ENCODE peak calls at places on chromosomes 16 and 17, in six cellular contexts. One of them, this sample, is unnamed.

GRCh38 chr17:17739388-17740066 is 58.3 kb downstream of the RAI1 start:
- DNase-seq in HCT116: no peak
- DNase-seq in mesenchymal stem cell: peak
- DNase-seq in psoas muscle: no peak
- DNase-seq in thoracic aorta: no peak
- DNase-seq in choroid plexus epithelial cell: peak
- DNase-seq in this sample: no peak

GRCh38 chr16:12458591-12459400 is 344.9 kb downstream of the CPPED1 start:
- DNase-seq in HCT116: no peak
- DNase-seq in mesenchymal stem cell: no peak
- DNase-seq in psoas muscle: peak
- DNase-seq in thoracic aorta: no peak
- DNase-seq in choroid plexus epithelial cell: no peak
- DNase-seq in this sample: no peak

GRCh38 chr16:15983898-15984297 is 34.5 kb downstream of the ABCC1 start:
- DNase-seq in HCT116: no peak
- DNase-seq in mesenchymal stem cell: peak
- DNase-seq in psoas muscle: no peak
- DNase-seq in thoracic aorta: no peak
- DNase-seq in choroid plexus epithelial cell: peak
- DNase-seq in this sample: no peak

GRCh38 chr16:50185005-50185505 is 31.9 kb downstream of the TENT4B start:
- DNase-seq in HCT116: no peak
- DNase-seq in mesenchymal stem cell: no peak
- DNase-seq in psoas muscle: no peak
- DNase-seq in thoracic aorta: no peak
- DNase-seq in choroid plexus epithelial cell: peak
- DNase-seq in this sample: no peak

GRCh38 chr17:796609-797008 is 14.5 kb downstream of the MRM3 start:
- DNase-seq in HCT116: no peak
- DNase-seq in mesenchymal stem cell: no peak
- DNase-seq in psoas muscle: no peak
- DNase-seq in thoracic aorta: no peak
- DNase-seq in choroid plexus epithelial cell: no peak
- DNase-seq in this sample: no peak

GRCh38 chr17:50949128-50950001 is 83.2 kb upstream of the TOB1 start:
- DNase-seq in HCT116: no peak
- DNase-seq in mesenchymal stem cell: no peak
- DNase-seq in psoas muscle: peak
- DNase-seq in thoracic aorta: no peak
- DNase-seq in choroid plexus epithelial cell: no peak
- DNase-seq in this sample: no peak

GRCh38 chr16:87063543-87063942 is 253.6 kb downstream of the C16orf95 start:
- DNase-seq in HCT116: no peak
- DNase-seq in mesenchymal stem cell: no peak
- DNase-seq in psoas muscle: no peak
- DNase-seq in thoracic aorta: no peak
- DNase-seq in choroid plexus epithelial cell: peak
- DNase-seq in this sample: no peak

GRCh38 chr17:28326114-28326513 is 7.1 kb downstream of the TMEM97 start:
- DNase-seq in HCT116: no peak
- DNase-seq in mesenchymal stem cell: no peak
- DNase-seq in psoas muscle: no peak
- DNase-seq in thoracic aorta: no peak
- DNase-seq in choroid plexus epithelial cell: no peak
- DNase-seq in this sample: no peak

GRCh38 chr17:35467824-35468223 is 19.3 kb upstream of the SLFN13 start:
- DNase-seq in HCT116: no peak
- DNase-seq in mesenchymal stem cell: no peak
- DNase-seq in psoas muscle: no peak
- DNase-seq in thoracic aorta: no peak
- DNase-seq in choroid plexus epithelial cell: no peak
- DNase-seq in this sample: no peak

GRCh38 chr17:18039535-18040286 is 503 bp downstream of the GID4 start:
- DNase-seq in HCT116: no peak
- DNase-seq in mesenchymal stem cell: peak
- DNase-seq in psoas muscle: peak
- DNase-seq in thoracic aorta: no peak
- DNase-seq in choroid plexus epithelial cell: peak
- DNase-seq in this sample: no peak

GRCh38 chr17:27526603-27527002 is 70.4 kb downstream of the KSR1 start:
- DNase-seq in HCT116: no peak
- DNase-seq in mesenchymal stem cell: peak
- DNase-seq in psoas muscle: peak
- DNase-seq in thoracic aorta: no peak
- DNase-seq in choroid plexus epithelial cell: peak
- DNase-seq in this sample: no peak

GRCh38 chr16:72961115-72961832 is 86.7 kb downstream of the ZFHX3 start:
- DNase-seq in HCT116: no peak
- DNase-seq in mesenchymal stem cell: peak
- DNase-seq in psoas muscle: peak
- DNase-seq in thoracic aorta: no peak
- DNase-seq in choroid plexus epithelial cell: peak
- DNase-seq in this sample: no peak

GRCh38 chr17:64024215-64024654 is 3.8 kb upstream of the ICAM2 start:
- DNase-seq in HCT116: no peak
- DNase-seq in mesenchymal stem cell: no peak
- DNase-seq in psoas muscle: no peak
- DNase-seq in thoracic aorta: no peak
- DNase-seq in choroid plexus epithelial cell: no peak
- DNase-seq in this sample: no peak

GRCh38 chr16:50856991-50857390 is 115.1 kb downstream of the CYLD start:
- DNase-seq in HCT116: no peak
- DNase-seq in mesenchymal stem cell: no peak
- DNase-seq in psoas muscle: no peak
- DNase-seq in thoracic aorta: no peak
- DNase-seq in choroid plexus epithelial cell: no peak
- DNase-seq in this sample: no peak

GRCh38 chr16:75218256-75219076 is at the start of gene CTRB1:
- DNase-seq in HCT116: no peak
- DNase-seq in mesenchymal stem cell: no peak
- DNase-seq in psoas muscle: no peak
- DNase-seq in thoracic aorta: no peak
- DNase-seq in choroid plexus epithelial cell: no peak
- DNase-seq in this sample: no peak

GRCh38 chr16:70735141-70735979 is 49.5 kb upstream of the MTSS2 start:
- DNase-seq in HCT116: no peak
- DNase-seq in mesenchymal stem cell: peak
- DNase-seq in psoas muscle: peak
- DNase-seq in thoracic aorta: no peak
- DNase-seq in choroid plexus epithelial cell: peak
- DNase-seq in this sample: no peak

GRCh38 chr16:70437017-70437581 is 1.8 kb downstream of the ST3GAL2 start:
- DNase-seq in HCT116: no peak
- DNase-seq in mesenchymal stem cell: peak
- DNase-seq in psoas muscle: no peak
- DNase-seq in thoracic aorta: no peak
- DNase-seq in choroid plexus epithelial cell: peak
- DNase-seq in this sample: no peak

GRCh38 chr16:73068546-73069401 is 20.8 kb upstream of the ZFHX3 start:
- DNase-seq in HCT116: no peak
- DNase-seq in mesenchymal stem cell: peak
- DNase-seq in psoas muscle: peak
- DNase-seq in thoracic aorta: peak
- DNase-seq in choroid plexus epithelial cell: peak
- DNase-seq in this sample: no peak

GRCh38 chr17:29376667-29377268 is 13.4 kb upstream of the TAOK1 start:
- DNase-seq in HCT116: no peak
- DNase-seq in mesenchymal stem cell: peak
- DNase-seq in psoas muscle: no peak
- DNase-seq in thoracic aorta: no peak
- DNase-seq in choroid plexus epithelial cell: peak
- DNase-seq in this sample: no peak

GRCh38 chr17:29378495-29378894 is 11.7 kb upstream of the TAOK1 start:
- DNase-seq in HCT116: no peak
- DNase-seq in mesenchymal stem cell: no peak
- DNase-seq in psoas muscle: no peak
- DNase-seq in thoracic aorta: no peak
- DNase-seq in choroid plexus epithelial cell: peak
- DNase-seq in this sample: no peak

GRCh38 chr17:29384901-29385300 is 5.3 kb upstream of the TAOK1 start:
- DNase-seq in HCT116: no peak
- DNase-seq in mesenchymal stem cell: no peak
- DNase-seq in psoas muscle: no peak
- DNase-seq in thoracic aorta: no peak
- DNase-seq in choroid plexus epithelial cell: peak
- DNase-seq in this sample: no peak

GRCh38 chr17:29383687-29384086 is 6.5 kb upstream of the TAOK1 start:
- DNase-seq in HCT116: no peak
- DNase-seq in mesenchymal stem cell: no peak
- DNase-seq in psoas muscle: no peak
- DNase-seq in thoracic aorta: no peak
- DNase-seq in choroid plexus epithelial cell: no peak
- DNase-seq in this sample: no peak

GRCh38 chr17:29379084-29379811 is 10.9 kb upstream of the TAOK1 start:
- DNase-seq in HCT116: no peak
- DNase-seq in mesenchymal stem cell: peak
- DNase-seq in psoas muscle: no peak
- DNase-seq in thoracic aorta: no peak
- DNase-seq in choroid plexus epithelial cell: peak
- DNase-seq in this sample: no peak
- H3K4me3 ChIP-seq in HCT116: no peak
- H3K4me3 ChIP-seq in mesenchymal stem cell: no peak
- H3K4me3 ChIP-seq in psoas muscle: peak
- H3K4me3 ChIP-seq in thoracic aorta: no peak
- H3K4me3 ChIP-seq in choroid plexus epithelial cell: no peak
- H3K4me3 ChIP-seq in this sample: no peak

DNA sequence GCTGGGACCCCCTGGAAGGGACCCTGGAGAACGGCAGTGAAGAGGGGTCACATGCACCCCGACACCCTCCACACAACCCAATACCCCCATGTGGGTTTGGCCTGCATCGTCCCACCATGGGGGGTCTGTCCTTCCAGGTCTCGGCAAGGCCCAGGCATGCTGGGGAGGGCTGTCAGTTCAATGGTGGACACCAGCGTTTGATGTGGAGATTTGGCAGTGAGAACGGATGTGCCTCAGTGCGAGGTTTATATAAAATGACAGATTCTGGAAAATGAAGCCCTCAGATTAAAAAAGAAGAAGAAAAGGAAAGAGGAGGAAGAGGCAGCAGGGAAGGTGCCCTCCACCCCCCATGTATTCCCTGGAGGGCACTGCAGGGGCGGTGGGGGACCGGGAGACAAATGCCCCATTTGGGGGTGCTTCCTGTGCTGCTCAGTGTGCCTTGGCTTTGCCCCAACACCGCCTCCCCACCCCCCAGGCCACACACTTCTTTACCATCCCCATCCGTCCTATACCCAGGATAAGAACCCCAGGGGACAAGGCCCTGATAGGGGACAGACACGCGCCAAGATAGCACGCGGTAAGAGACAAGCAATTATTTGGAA is 21.1 kb downstream of the RBFOX3 start:
- DNase-seq in HCT116: no peak
- DNase-seq in mesenchymal stem cell: no peak
- DNase-seq in psoas muscle: no peak
- DNase-seq in thoracic aorta: no peak
- DNase-seq in choroid plexus epithelial cell: no peak
- DNase-seq in this sample: no peak
- H3K4me3 ChIP-seq in HCT116: no peak
- H3K4me3 ChIP-seq in mesenchymal stem cell: no peak
- H3K4me3 ChIP-seq in psoas muscle: no peak
- H3K4me3 ChIP-seq in thoracic aorta: no peak
- H3K4me3 ChIP-seq in choroid plexus epithelial cell: no peak
- H3K4me3 ChIP-seq in this sample: no peak

GRCh38 chr16:84795338-84796053 is 24.3 kb upstream of the CRISPLD2 start:
- DNase-seq in HCT116: no peak
- DNase-seq in mesenchymal stem cell: peak
- DNase-seq in psoas muscle: peak
- DNase-seq in thoracic aorta: peak
- DNase-seq in choroid plexus epithelial cell: peak
- DNase-seq in this sample: no peak
- H3K4me3 ChIP-seq in HCT116: no peak
- H3K4me3 ChIP-seq in mesenchymal stem cell: no peak
- H3K4me3 ChIP-seq in psoas muscle: no peak
- H3K4me3 ChIP-seq in thoracic aorta: peak
- H3K4me3 ChIP-seq in choroid plexus epithelial cell: peak
- H3K4me3 ChIP-seq in this sample: no peak

GRCh38 chr16:85056211-85056748 is 28.7 kb downstream of the KIAA0513 start:
- DNase-seq in HCT116: no peak
- DNase-seq in mesenchymal stem cell: peak
- DNase-seq in psoas muscle: no peak
- DNase-seq in thoracic aorta: no peak
- DNase-seq in choroid plexus epithelial cell: peak
- DNase-seq in this sample: no peak

GRCh38 chr16:85058909-85059308 is 31.3 kb downstream of the KIAA0513 start:
- DNase-seq in HCT116: no peak
- DNase-seq in mesenchymal stem cell: no peak
- DNase-seq in psoas muscle: no peak
- DNase-seq in thoracic aorta: no peak
- DNase-seq in choroid plexus epithelial cell: no peak
- DNase-seq in this sample: no peak

GRCh38 chr16:85057948-85058347 is 30.4 kb downstream of the KIAA0513 start:
- DNase-seq in HCT116: no peak
- DNase-seq in mesenchymal stem cell: no peak
- DNase-seq in psoas muscle: no peak
- DNase-seq in thoracic aorta: no peak
- DNase-seq in choroid plexus epithelial cell: no peak
- DNase-seq in this sample: no peak

GRCh38 chr16:85055503-85056210 is 28.1 kb downstream of the KIAA0513 start:
- DNase-seq in HCT116: no peak
- DNase-seq in mesenchymal stem cell: peak
- DNase-seq in psoas muscle: no peak
- DNase-seq in thoracic aorta: no peak
- DNase-seq in choroid plexus epithelial cell: peak
- DNase-seq in this sample: peak

DNA sequence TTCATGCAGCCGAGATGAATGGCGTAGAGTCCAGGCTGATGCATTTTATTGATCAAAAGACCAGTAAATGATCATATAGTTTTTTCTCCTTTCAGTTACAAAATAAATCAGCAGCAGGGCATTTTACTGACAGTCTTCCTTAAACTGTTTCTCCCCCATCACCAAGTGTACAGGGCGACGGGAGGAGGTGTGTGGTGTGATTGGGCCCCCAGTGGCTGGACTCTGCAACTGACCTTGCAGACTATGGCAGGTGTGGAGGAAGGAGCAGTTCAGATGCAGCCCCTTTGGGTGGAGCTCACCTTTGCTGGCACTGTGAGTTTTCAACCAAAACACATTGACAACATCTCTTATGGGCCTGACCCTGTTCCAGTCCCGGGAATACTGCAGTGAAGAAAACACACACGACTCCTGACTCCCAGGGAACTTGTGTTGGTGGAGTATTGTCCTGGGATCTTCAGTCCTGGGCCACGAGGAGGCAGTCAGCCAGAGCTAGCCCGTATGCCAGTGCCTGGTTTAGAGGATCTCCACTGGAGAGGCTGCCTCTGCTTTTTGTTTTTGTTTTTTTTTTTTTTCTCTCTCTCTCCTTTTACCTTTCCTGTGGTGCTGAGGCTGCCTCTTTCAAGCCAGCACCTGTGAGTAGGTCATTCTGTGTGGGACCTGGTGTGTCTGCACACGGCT is 29.8 kb downstream of the KIAA0513 start:
- DNase-seq in HCT116: peak
- DNase-seq in mesenchymal stem cell: no peak
- DNase-seq in psoas muscle: no peak
- DNase-seq in thoracic aorta: no peak
- DNase-seq in choroid plexus epithelial cell: no peak
- DNase-seq in this sample: no peak
- H3K4me3 ChIP-seq in HCT116: no peak
- H3K4me3 ChIP-seq in mesenchymal stem cell: no peak
- H3K4me3 ChIP-seq in psoas muscle: no peak
- H3K4me3 ChIP-seq in thoracic aorta: no peak
- H3K4me3 ChIP-seq in choroid plexus epithelial cell: no peak
- H3K4me3 ChIP-seq in this sample: no peak

This sample was measured in esophagus squamous epithelium.